ENCODE peak calls at places on chromosome 13, in nine cellular contexts. E, X, F, G, V, K, T, U and B are unnamed samples.

GRCh38 chr13:41554626-41555386 is 97.5 kb downstream of the RGCC start:
- DNase-seq in F (no peak), K (no peak), U (no peak), T (no peak), G (no peak), E (no peak), V (no peak), X (no peak), B (no peak)

GRCh38 chr13:92734068-92734467 is 492.5 kb upstream of the GPC6 start:
- DNase-seq in F (no peak), X (no peak), T (no peak), V (no peak), G (no peak), U (no peak), K (no peak), E (no peak), B (no peak)

GRCh38 chr13:26707122-26708006 is 53.2 kb downstream of the GPR12 start:
- DNase-seq in K (peak), F (no peak), X (no peak), T (peak), U (peak), E (peak), G (peak), V (peak), B (peak)

GRCh38 chr13:113364371-113364932 is 522 bp upstream of the GRTP1 start:
- DNase-seq in F (no peak), V (no peak), E (no peak), T (no peak), K (no peak), U (no peak), X (no peak), G (no peak), B (no peak)

GRCh38 chr13:26011996-26012688 is 39.7 kb downstream of the SHISA2 start:
- DNase-seq in G (no peak), V (peak), T (no peak), K (no peak), X (peak), F (no peak), U (no peak), E (no peak), B (peak)

GRCh38 chr13:65594255-65594654 is 1635.9 kb downstream of the PCDH9 start:
- DNase-seq in T (no peak), K (no peak), U (no peak), V (no peak), X (no peak), G (no peak), E (peak), F (no peak), B (no peak)

GRCh38 chr13:45615501-45616101 is at the start of gene ERICH6B:
- DNase-seq in E (no peak), X (no peak), F (no peak), T (peak), U (no peak), K (peak), V (peak), G (peak), B (peak)

GRCh38 chr13:33032037-33032625 is 15.9 kb downstream of the KL start:
- DNase-seq in U (peak), G (no peak), X (no peak), F (no peak), T (no peak), V (no peak), E (no peak), K (no peak), B (no peak)

GRCh38 chr13:111858571-111858970 is 208.4 kb upstream of the SOX1 start:
- DNase-seq in G (no peak), E (no peak), X (no peak), K (no peak), V (no peak), U (no peak), T (no peak), F (no peak), B (no peak)

GRCh38 chr13:44618326-44618725 is 42.2 kb upstream of the TSC22D1 start:
- DNase-seq in G (no peak), U (no peak), V (no peak), T (no peak), K (no peak), E (peak), F (no peak), X (no peak), B (no peak)

GRCh38 chr13:98270819-98271218 is 93.8 kb upstream of the RNF113B start:
- DNase-seq in F (no peak), U (no peak), V (no peak), G (no peak), E (no peak), X (no peak), K (no peak), T (no peak), B (no peak)